ENCODE peak calls at places on chromosomes 6 and 20, in nine cellular contexts. U is stimulated activated CD8-positive, alpha-beta memory T cell treated with anti-CD3 and anti-CD28 coated beads, Interleukin-7, amount 100 ng/mL, for 1 hour; Q is LHCN-M2; C is GM20000; G is HEK293T; D is GM12865; M is hypothalamus; S is MCF 10A; L is H54. H is an unnamed sample.

GRCh38 chr6:12058164-12058926 is 46.2 kb downstream of the HIVEP1 start:
- DNase-seq in L (no peak), C (no peak), G (no peak), U (no peak), M (no peak), D (no peak), S (no peak), Q (no peak), H (no peak)

GRCh38 chr20:50282592-50283241 is 92.1 kb downstream of the CEBPB start:
- DNase-seq in S (no peak), C (no peak), L (no peak), M (no peak), G (no peak), Q (no peak), D (no peak), U (no peak), H (no peak)

GRCh38 chr6:89260832-89261231 is 43.7 kb upstream of the GABRR1 start:
- DNase-seq in M (no peak), C (no peak), S (peak; percentile 11), Q (no peak), G (peak; percentile 17), U (no peak), L (no peak), D (no peak), H (no peak)

GRCh38 chr6:87473419-87473903 is 687 bp downstream of the SLC35A1 start:
- DNase-seq in S (peak; percentile 65), Q (peak; percentile 48), D (peak; percentile 70), M (no peak), G (no peak), U (no peak), L (peak; percentile 5), C (peak; percentile 30), H (peak; percentile 73)

GRCh38 chr20:33110147-33110825 is 30.8 kb downstream of the BPIFB4 start:
- DNase-seq in M (no peak), D (no peak), G (no peak), L (no peak), C (no peak), U (no peak), S (peak; percentile 15), Q (no peak), H (no peak)

GRCh38 chr20:57439432-57439831 is 48.2 kb downstream of the RBM38 start:
- DNase-seq in C (no peak), G (no peak), D (no peak), U (no peak), L (peak; percentile 60), M (peak; percentile 58), Q (no peak), S (peak; percentile 53), H (no peak)

GRCh38 chr6:169166896-169167580 is 86.6 kb downstream of the THBS2 start:
- DNase-seq in L (no peak), Q (no peak), M (no peak), G (no peak), C (no peak), S (no peak), U (no peak), D (no peak), H (no peak)

GRCh38 chr20:38307371-38308046 is 3.6 kb downstream of the BPI start:
- DNase-seq in D (no peak), C (no peak), S (peak; percentile 11), G (no peak), U (no peak), L (no peak), M (no peak), Q (peak; percentile 68), H (no peak)

GRCh38 chr20:11261533-11262000 is 587.8 kb upstream of the JAG1 start:
- DNase-seq in Q (peak; percentile 86), D (peak; percentile 51), C (no peak), U (no peak), L (peak; percentile 65), M (no peak), S (peak; percentile 47), G (no peak), H (no peak)

GRCh38 chr6:3372912-3373554 is 83.8 kb downstream of the SLC22A23 start:
- DNase-seq in C (no peak), Q (no peak), G (no peak), D (no peak), U (no peak), M (no peak), L (no peak), S (no peak), H (no peak)

GRCh38 chr20:64077094-64077493 is 2.2 kb downstream of the RGS19 start:
- DNase-seq in D (peak; percentile 76), M (no peak), U (no peak), Q (no peak), C (peak; percentile 62), S (no peak), L (no peak), G (no peak), H (peak; percentile 68)

GRCh38 chr6:71034578-71034977 is 77.7 kb upstream of the B3GAT2 start:
- DNase-seq in G (no peak), D (no peak), Q (no peak), C (no peak), M (no peak), U (no peak), S (no peak), L (no peak), H (no peak)

H was measured in germinal center.